ENCODE peak calls at places on chromosomes 6 and 20, in ten cellular contexts. Q is uterus, P is A549, X is sigmoid colon, S is K562, U is testis, J is body of pancreas, I is GM12878, N is NB4, Z is tibial nerve. L is an unnamed sample.

GRCh38 chr20:4795394-4795793 is 73.7 kb downstream of the PRND start:
- DNase-seq in X (no peak), I (no peak), Q (no peak), Z (peak), S (peak), P (peak), J (peak), N (peak), U (no peak), L (no peak)

GRCh38 chr20:2518558-2518957 is 9.8 kb upstream of the ZNF343 start:
- DNase-seq in I (no peak), J (no peak), X (no peak), N (no peak), S (no peak), U (no peak), Q (no peak), P (no peak), Z (no peak), L (no peak)

GRCh38 chr6:119676971-119677370 is 327.4 kb upstream of the MAN1A1 start:
- DNase-seq in Z (no peak), S (no peak), Q (no peak), J (no peak), U (no peak), X (no peak), N (no peak), P (no peak), I (no peak), L (no peak)

GRCh38 chr6:11050735-11051134 is 6.6 kb upstream of the ELOVL2 start:
- DNase-seq in S (no peak), I (no peak), U (no peak), Q (no peak), X (no peak), J (no peak), Z (no peak), P (peak), N (peak), L (no peak)

GRCh38 chr20:571754-572331 is 28.3 kb upstream of the CSNK2A1 start:
- DNase-seq in I (no peak), S (peak), J (peak), U (peak), Z (peak), Q (peak), X (peak), P (no peak), N (no peak), L (no peak)

GRCh38 chr6:161476711-161477110 is 202.8 kb upstream of the AGPAT4 start:
- DNase-seq in Z (no peak), Q (no peak), S (no peak), X (no peak), J (peak), P (no peak), I (no peak), U (no peak), N (no peak), L (no peak)

GRCh38 chr6:166437661-166438060 is 54.9 kb upstream of the MPC1 start:
- DNase-seq in N (no peak), Q (no peak), X (no peak), P (no peak), J (no peak), Z (no peak), I (no peak), S (no peak), U (no peak), L (no peak)

GRCh38 chr6:159114569-159114968 is 54.6 kb upstream of the FNDC1 start:
- DNase-seq in S (no peak), P (no peak), Z (no peak), J (no peak), Q (no peak), I (no peak), N (no peak), U (no peak), X (no peak), L (no peak)

GRCh38 chr6:103570431-103570830 is 1289.3 kb downstream of the HACE1 start:
- DNase-seq in Z (no peak), Q (no peak), I (no peak), X (no peak), J (no peak), U (no peak), P (no peak), N (no peak), S (no peak), L (no peak)

GRCh38 chr20:35015863-35016193 is 60.2 kb downstream of the MYH7B start:
- DNase-seq in U (no peak), S (no peak), X (no peak), Z (no peak), N (no peak), J (no peak), P (no peak), I (no peak), Q (no peak), L (no peak)

GRCh38 chr20:44447827-44448419 is 27.8 kb upstream of the TTPAL start:
- DNase-seq in I (no peak), X (no peak), Q (no peak), Z (no peak), U (no peak), P (no peak), S (no peak), N (no peak), J (no peak), L (no peak)

GRCh38 chr6:148501178-148501590 is 158.5 kb downstream of the SASH1 start:
- DNase-seq in U (peak), Z (peak), I (no peak), S (no peak), N (no peak), J (peak), Q (peak), X (peak), P (peak), L (peak)

GRCh38 chr6:42193491-42193894 is 1.3 kb downstream of the GUCA1B start:
- DNase-seq in X (no peak), N (no peak), J (no peak), Q (no peak), S (peak), Z (no peak), P (no peak), I (no peak), U (no peak), L (no peak)

GRCh38 chr6:15747354-15747883 is 84.6 kb upstream of the DTNBP1 start:
- DNase-seq in P (no peak), I (no peak), Q (no peak), Z (no peak), U (no peak), N (no peak), J (no peak), S (no peak), X (no peak), L (no peak)

GRCh38 chr6:161153725-161154124 is 120.1 kb downstream of the AGPAT4 start:
- DNase-seq in S (no peak), I (no peak), X (peak), N (no peak), Q (no peak), P (no peak), Z (no peak), J (no peak), U (no peak), L (no peak)

GRCh38 chr6:21648475-21649050 is 55.0 kb downstream of the SOX4 start:
- DNase-seq in P (no peak), U (no peak), X (no peak), I (no peak), S (no peak), J (no peak), N (peak), Z (no peak), Q (no peak), L (no peak)

DNA sequence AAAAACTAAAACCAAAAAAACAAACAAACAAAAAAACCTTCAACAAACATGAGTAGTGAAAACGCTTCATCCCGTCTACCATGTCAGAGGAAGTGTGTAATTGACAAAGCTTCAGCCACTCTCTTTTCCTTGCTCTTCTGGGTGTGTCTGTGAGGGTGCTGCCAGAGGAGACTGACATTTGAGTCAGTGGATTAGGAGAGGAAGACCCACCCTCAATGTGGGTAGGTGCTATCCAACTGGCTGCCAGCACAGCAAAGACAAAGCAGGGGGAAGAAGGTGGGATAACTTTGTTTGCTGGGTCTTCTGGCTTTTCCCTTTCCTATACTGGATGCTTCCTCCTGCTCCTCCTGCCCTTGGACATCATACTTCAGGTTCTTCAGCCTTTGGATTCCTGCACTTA is 145.6 kb downstream of the TASP1 start:
- DNase-seq in J (no peak), S (no peak), N (no peak), Q (no peak), X (no peak), Z (no peak), U (no peak), I (no peak), P (no peak), L (no peak)
- TF ChIP-seq POLR2A in J (no peak), S (no peak), N (no peak), Q (no peak), X (no peak), Z (no peak), U (no peak), I (no peak), P (no peak), L (no peak)

GRCh38 chr20:63009988-63010769 is 3.4 kb upstream of the BHLHE23 start:
- DNase-seq in J (no peak), S (peak), P (no peak), Z (no peak), Q (no peak), U (no peak), I (peak), N (peak), X (no peak), L (no peak)
- TF ChIP-seq POLR2A in J (no peak), S (no peak), P (no peak), Z (no peak), Q (no peak), U (no peak), I (peak), N (no peak), X (no peak), L (no peak)

GRCh38 chr20:39986231-39986904 is 702.7 kb downstream of the MAFB start:
- DNase-seq in P (peak), U (peak), Q (peak), J (peak), I (no peak), Z (peak), N (no peak), S (no peak), X (peak), L (peak)
- TF ChIP-seq POLR2A in P (no peak), U (no peak), Q (no peak), J (no peak), I (no peak), Z (no peak), N (no peak), S (no peak), X (no peak), L (no peak)

DNA sequence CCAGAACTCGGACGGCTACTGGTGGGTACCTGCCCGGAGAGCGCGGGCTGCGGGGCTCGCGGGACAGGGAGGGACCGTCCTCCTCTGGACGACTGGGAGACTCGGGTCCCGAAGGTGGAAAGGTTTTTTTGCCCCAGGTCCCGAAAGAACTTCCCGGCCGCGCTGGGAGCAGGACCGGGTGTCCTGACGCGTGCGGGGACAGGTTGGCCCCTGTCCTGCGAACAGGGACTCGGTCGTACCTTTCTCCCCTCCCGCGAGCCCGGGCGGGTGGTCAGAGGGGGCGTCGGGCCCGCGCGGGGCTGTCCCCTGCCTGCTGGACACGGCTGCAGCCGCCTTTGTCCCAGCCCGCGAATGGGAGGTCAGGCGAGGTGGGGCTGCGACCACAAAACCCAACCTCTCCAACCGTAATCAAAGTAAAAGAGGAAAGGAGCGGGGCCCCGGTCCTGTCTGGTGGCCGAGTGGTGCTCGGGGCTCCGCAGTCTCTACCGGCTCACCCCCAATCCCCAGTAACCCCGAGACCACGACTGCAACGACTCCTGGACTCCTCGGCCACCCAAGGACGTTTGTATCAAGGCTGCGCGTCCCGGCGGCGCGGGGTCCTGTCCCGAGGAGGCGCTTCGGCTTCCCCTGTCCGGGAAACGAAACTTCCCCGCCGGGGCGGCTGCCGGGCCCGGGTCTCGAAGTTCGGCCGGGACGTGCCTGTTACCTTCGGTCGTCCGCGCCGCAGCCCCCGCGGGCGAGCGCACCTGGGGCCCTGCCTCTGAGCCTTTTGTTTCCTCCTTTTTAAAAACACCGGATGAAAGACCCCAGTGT is 800 bp downstream of the DSP start:
- DNase-seq in P (peak), U (peak), Z (no peak), Q (no peak), J (peak), I (no peak), X (no peak), S (no peak), N (peak), L (peak)
- TF ChIP-seq POLR2A in P (no peak), U (no peak), Z (no peak), Q (no peak), J (no peak), I (no peak), X (no peak), S (no peak), N (no peak), L (no peak)

DNA sequence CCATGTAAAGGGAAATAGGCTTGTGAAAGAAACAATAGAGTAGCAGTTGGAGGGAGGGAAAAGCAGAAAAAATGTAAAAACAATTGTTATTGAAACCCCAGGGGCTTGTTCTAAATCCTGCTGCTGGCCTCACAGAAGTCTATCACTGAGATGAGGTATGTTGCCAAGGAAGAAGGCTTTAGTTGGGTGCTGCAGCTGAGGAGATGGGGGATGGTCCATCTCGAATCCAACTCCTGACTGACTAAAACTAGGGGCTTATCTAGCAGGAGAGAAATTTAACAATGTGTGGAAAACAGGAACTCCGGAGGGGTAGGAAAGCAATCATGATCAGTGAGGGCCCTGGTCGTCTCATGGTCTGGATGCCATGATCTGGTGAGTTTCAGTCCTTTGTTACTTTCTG is 225.0 kb upstream of the EXOC2 start:
- DNase-seq in U (no peak), N (no peak), J (no peak), I (no peak), Z (no peak), P (no peak), Q (no peak), S (no peak), X (no peak), L (no peak)
- TF ChIP-seq POLR2A in U (no peak), N (no peak), J (no peak), I (no peak), Z (no peak), P (no peak), Q (no peak), S (no peak), X (no peak), L (no peak)

GRCh38 chr6:105136433-105137350 is 43.1 kb downstream of the POPDC3 start:
- DNase-seq in Q (peak), J (peak), X (peak), S (peak), N (peak), I (no peak), P (peak), Z (peak), U (peak), L (peak)
- TF ChIP-seq POLR2A in Q (peak), J (no peak), X (no peak), S (no peak), N (no peak), I (no peak), P (peak), Z (no peak), U (no peak), L (no peak)

DNA sequence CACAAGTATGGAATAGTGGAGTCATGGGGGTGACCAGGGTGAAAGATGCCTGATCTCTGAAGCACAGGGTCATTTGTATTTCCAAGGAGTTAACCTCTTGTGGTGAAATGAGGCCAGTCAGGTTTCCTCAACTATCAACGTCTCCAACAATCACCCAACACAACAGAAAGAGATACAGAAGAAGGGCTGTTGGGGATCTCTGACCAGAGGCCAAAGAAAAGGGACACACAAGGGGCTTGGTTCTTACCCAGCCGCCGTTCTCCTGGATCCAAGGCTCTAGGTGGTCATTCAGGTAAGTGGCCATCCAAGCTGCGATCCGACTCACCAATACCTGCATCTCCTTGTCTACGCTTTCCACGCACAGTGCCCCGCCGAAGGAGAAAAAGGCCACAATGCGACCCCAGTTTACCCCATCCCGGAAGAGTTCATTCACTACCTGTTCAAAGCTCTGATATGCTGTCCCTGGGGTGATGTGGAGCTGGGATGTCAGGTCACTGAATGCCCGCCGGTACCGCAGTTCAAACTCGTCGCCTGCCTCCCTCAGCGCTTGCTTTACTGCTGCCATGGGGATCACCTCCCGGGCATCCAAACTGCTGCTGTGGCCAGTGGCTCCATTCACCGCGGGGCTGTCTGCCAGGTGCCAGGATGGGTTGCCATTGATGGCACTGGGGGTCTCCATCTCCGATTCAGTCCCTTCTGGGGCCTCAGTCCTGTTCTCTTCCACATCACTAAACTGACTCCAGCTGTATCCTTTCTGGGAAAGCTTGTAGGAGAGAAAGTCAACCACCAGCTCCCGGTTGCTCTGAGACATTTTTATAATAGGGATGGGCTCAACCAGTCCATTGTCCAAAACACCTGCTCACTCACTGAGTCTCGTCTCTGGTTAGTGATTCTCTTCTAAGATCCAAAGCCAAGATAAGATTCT is 998 bp downstream of the BCL2L1 start:
- DNase-seq in X (no peak), N (no peak), P (no peak), U (no peak), Q (no peak), Z (no peak), I (no peak), S (no peak), J (no peak), L (no peak)
- TF ChIP-seq POLR2A in X (peak), N (no peak), P (no peak), U (no peak), Q (no peak), Z (no peak), I (no peak), S (no peak), J (no peak), L (no peak)

DNA sequence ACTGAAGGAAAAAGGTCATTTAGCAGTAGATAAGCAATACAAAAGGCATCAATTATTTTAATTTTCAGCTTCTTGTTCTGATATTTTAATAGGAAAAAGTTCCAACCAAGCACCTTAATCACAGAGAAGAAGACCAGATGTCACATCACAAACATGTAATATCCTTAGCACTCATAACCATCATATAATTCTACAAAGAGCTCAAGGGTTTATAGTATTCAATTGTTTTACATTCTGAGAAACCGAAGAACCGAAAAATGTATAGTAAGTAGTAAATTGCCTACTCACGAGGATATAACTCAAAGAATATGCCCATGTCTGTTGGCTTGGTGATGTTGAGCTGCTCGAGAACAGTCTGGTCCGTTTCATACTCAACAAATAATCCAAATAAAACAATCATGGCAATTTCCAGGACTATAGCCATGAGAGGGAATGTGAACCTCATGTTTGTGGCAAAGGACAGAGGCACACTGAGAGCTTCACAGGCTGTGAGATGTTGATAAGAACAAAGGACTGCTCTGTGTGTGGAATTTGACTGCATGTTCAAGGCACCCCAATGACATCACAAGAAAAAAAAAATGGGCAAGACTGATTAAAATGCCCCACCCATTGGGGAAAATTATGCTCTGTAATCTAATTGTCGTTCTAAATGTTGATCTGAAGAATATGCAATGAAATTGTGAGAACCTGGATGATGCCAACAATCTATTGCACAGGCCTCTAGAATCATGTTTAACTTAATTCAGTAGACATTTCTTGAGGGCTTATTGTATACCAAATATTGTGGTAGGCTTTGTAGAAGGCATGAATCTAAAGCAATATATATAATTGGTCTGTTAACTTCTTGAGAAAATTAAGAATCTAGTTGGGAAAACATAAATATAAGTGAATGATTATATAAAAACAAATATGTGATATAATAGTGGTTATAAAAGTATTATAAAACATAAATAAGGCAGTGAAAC is at the start of gene RHAG:
- DNase-seq in X (no peak), Q (no peak), I (no peak), S (peak), J (no peak), Z (no peak), N (no peak), U (no peak), P (no peak), L (no peak)
- TF ChIP-seq POLR2A in X (no peak), Q (no peak), I (no peak), S (peak), J (no peak), Z (no peak), N (no peak), U (no peak), P (no peak), L (no peak)

L was measured in lower leg skin.